ENCODE peak calls at places on chromosome 5, in four cellular contexts. Y is lung, L is left ventricle myocardium inferior, R is aorta. N is an unnamed sample.

GRCh38 chr5:145944328-145944727 is 8.0 kb downstream of the SH3RF2 start:
- DNase-seq in Y (no peak), L (no peak), R (no peak), N (no peak)

GRCh38 chr5:150544606-150545219 is 36.8 kb downstream of the NDST1 start:
- DNase-seq in Y (peak; percentile 79), L (peak; percentile 74), R (peak; percentile 74), N (peak; percentile 27)

GRCh38 chr5:150172147-150172546 is 5.6 kb downstream of the CDX1 start:
- DNase-seq in Y (no peak), L (no peak), R (no peak), N (no peak)

GRCh38 chr5:151257731-151258715 is 5.0 kb downstream of the GM2A start:
- DNase-seq in Y (no peak), L (no peak), R (peak; percentile 66), N (no peak)

GRCh38 chr5:138033275-138033808 is 463 bp upstream of the FAM13B start:
- DNase-seq in Y (no peak), L (no peak), R (no peak), N (no peak)

GRCh38 chr5:14265574-14265973 is 122.4 kb downstream of the TRIO start:
- DNase-seq in Y (no peak), L (no peak), R (no peak), N (no peak)

GRCh38 chr5:111641533-111642230 is 115.3 kb downstream of the NREP start:
- DNase-seq in Y (no peak), L (no peak), R (no peak), N (no peak)

GRCh38 chr5:38772471-38772870 is 73.3 kb upstream of the OSMR start:
- DNase-seq in Y (no peak), L (no peak), R (no peak), N (no peak)

DNA sequence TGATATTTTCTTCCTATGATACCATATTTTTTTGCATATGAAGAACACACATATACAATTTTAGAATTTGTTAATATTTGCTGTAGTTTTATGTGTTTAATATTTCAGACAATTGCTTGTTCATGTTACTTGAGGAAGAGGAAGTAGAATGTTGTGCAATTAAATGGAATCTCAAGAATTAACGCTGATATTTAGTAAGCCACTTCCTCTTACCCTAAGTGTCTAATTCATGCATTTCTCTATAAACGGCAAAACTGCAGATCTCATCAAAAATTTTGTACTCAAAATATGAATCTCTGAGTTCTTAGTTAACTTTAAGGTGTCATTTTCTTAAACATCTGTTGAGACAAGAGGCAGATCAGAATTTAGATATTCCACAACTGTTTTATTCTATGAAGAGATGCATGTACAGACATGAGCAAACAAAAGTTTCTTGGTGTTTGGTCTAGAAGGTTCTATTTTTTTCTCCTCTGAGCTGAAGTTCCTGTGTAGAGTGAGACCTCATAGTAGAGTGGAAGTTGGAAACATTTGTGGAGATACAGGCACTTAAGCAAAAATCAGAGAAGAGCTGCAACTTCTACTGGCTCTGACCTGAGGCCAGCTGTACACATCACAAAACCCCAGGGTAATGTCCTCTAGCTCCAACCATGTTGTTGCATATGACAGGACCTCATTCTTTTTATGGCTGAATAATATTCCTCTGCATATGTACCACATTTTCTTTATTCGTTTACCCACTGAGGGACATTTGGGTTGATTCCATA is 16.6 kb upstream of the TGFBI start:
- DNase-seq in Y (no peak), L (no peak), R (no peak), N (no peak)
- H3K4me1 ChIP-seq in Y (no peaks in the 10 kb centered on the region), L (peaks cover 31% of the 10 kb centered on the region), R (peaks cover 14% of the 10 kb centered on the region), N (peaks cover 10% of the 10 kb centered on the region)

DNA sequence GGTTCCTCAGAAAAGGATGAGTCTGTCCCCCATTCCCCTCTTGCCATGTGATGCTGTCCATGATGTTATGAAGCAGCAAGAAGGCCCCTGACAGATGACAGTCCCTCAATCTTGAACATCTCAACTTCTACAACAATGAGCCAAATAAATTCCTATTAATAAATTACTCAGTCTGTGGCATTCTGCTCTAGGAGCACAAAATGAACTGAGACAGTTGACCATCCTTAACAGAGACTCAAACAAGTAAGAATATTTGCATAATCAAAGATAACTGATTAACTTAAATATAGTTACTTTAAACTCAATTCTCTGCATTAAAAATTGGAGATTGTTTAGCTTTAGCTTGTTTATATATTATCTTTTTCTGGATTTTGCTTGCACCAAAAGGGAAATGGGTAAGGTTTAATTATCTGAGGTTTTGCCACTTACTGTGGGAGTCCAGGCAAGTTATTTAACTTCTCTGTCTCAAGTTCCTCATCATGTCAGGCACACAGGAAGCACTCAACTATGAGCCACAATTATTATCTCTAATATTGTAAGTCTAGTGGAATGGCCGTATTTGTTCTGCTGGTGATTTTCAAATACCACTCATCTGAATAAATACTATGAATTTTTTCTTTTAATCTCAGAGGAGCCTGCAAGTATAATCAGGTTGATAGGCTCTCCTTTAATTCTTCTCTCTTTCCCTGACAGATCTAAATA is 162.9 kb downstream of the TSSK1B start:
- DNase-seq in Y (no peak), L (no peak), R (no peak), N (no peak)
- H3K4me1 ChIP-seq in Y (peaks cover 48% of the 10 kb centered on the region), L (peaks cover 96% of the 10 kb centered on the region), R (no peaks in the 10 kb centered on the region), N (peaks cover 45% of the 10 kb centered on the region)

GRCh38 chr5:31638748-31639418 is at the start of gene PDZD2:
- DNase-seq in Y (peak; percentile 67), L (peak; percentile 87), R (peak; percentile 76), N (peak; percentile 41)

GRCh38 chr5:31639488-31640011 is 619 bp downstream of the PDZD2 start:
- DNase-seq in Y (no peak), L (no peak), R (peak; percentile 44), N (no peak)

GRCh38 chr5:31640573-31640972 is 1.6 kb downstream of the PDZD2 start:
- DNase-seq in Y (no peak), L (no peak), R (no peak), N (no peak)

GRCh38 chr5:31640024-31640423 is 1.1 kb downstream of the PDZD2 start:
- DNase-seq in Y (no peak), L (peak; percentile 50), R (no peak), N (no peak)

DNA sequence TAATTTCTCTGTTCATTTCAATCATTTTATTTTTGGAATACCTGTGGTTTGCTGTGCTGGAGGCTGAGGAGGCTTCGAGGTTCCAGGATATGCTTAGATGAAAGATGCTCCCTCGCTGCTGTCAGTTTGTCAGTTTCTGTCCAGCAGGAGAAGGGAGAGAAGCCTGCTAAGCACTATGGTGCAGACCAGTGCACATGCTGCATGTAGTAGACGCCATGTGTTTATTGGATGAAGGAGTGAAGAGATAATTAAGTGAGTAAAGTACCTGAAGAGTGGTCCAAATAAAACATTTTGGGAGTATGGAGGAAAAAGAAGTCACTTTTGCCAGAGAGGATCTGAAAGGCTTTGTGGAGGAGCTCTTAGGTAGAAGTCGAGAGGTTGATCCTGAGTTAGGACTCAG is 2.1 kb downstream of the PDZD2 start:
- DNase-seq in Y (no peak), L (no peak), R (no peak), N (no peak)
- H3K4me1 ChIP-seq in Y (peaks cover 15% of the 10 kb centered on the region), L (peaks cover 96% of the 10 kb centered on the region), R (no peaks in the 10 kb centered on the region), N (peaks cover 12% of the 10 kb centered on the region)

DNA sequence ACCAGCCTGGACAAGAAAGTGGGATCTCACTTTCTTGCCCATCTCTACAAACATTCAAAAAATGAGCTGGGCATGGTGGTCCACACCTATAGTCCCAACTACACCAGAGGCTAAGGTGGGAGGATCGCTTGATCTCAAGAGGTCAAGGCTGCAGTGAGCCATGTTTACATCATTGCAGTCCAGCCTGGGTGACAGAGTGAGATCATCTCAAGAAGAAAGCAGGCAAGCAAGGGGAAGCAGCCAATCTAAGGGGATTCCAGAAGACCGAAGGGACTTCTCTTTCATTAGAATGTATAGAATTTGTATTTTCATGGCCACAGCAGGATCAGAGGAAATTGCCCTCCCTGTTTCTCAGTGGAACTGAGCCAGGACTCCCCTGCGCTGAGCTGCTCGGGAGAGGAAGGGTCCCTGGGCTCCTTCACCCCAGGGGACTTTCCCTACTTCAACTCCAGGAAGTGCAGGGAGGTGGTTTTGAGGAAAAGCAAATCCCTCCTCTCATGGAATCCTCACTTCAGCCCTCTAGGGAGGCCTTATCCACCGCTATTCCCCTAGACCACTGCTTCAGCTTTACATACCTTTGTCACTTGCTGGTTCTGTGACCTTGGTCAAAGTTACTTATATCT is 12.1 kb downstream of the WWC1 start:
- DNase-seq in Y (no peak), L (no peak), R (no peak), N (no peak)
- H3K4me1 ChIP-seq in Y (no peaks in the 10 kb centered on the region), L (no peaks in the 10 kb centered on the region), R (no peaks in the 10 kb centered on the region), N (no peaks in the 10 kb centered on the region)

GRCh38 chr5:68240196-68240595 is 24.6 kb downstream of the PIK3R1 start:
- DNase-seq in Y (no peak), L (no peak), R (no peak), N (no peak)

GRCh38 chr5:68243681-68244080 is 28.1 kb downstream of the PIK3R1 start:
- DNase-seq in Y (no peak), L (no peak), R (no peak), N (no peak)

GRCh38 chr5:68243251-68243650 is 27.7 kb downstream of the PIK3R1 start:
- DNase-seq in Y (no peak), L (no peak), R (no peak), N (no peak)

GRCh38 chr5:68240771-68241170 is 25.2 kb downstream of the PIK3R1 start:
- DNase-seq in Y (no peak), L (no peak), R (no peak), N (no peak)

DNA sequence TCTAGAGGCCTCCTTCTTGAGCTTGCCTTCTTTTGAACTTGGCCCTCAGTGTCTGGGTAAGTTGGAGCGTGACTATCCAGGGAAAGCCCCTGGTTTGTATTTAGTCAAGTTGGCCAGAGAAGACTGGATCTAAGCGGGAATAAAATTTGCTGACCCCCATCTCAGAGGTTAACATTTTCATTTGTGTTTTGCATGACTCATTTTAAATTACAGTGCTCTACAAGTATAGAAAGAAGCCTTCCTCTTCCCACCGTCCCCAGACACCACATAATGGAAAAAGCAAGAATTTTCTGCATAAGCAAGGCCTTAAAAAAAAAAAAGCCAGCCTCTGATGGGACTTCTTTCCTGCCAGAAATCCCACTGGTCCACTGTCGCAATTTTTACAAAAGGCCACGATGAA is 27.2 kb downstream of the PIK3R1 start:
- DNase-seq in Y (no peak), L (no peak), R (no peak), N (no peak)
- H3K4me1 ChIP-seq in Y (peaks cover 43% of the 10 kb centered on the region), L (peaks cover 100% of the 10 kb centered on the region), R (peaks cover 8% of the 10 kb centered on the region), N (peaks cover 71% of the 10 kb centered on the region)